ENCODE peak calls at places on chromosomes 16 and 17, in eight cellular contexts. B, T, J, S, W, U, A and N are unnamed samples.

GRCh38 chr17:47694818-47695663 is 1.1 kb downstream of the TBKBP1 start:
- DNase-seq in B (peak; percentile 73), T (peak; percentile 50), J (no peak), S (peak; percentile 52), W (no peak), U (peak; percentile 56), A (peak; percentile 82), N (peak; percentile 70)

GRCh38 chr17:50219345-50219744 is 17.9 kb upstream of the COL1A1 start:
- DNase-seq in B (no peak), T (peak; percentile 94), J (no peak), S (no peak), W (peak; percentile 90), U (no peak), A (no peak), N (peak; percentile 89)

GRCh38 chr17:64212122-64212521 is 50.9 kb downstream of the TEX2 start:
- DNase-seq in B (no peak), T (no peak), J (no peak), S (no peak), W (no peak), U (no peak), A (no peak), N (peak; percentile 65)

GRCh38 chr16:51924744-51925143 is 622.2 kb downstream of the TOX3 start:
- DNase-seq in B (no peak), T (no peak), J (no peak), S (no peak), W (no peak), U (no peak), A (no peak), N (no peak)

GRCh38 chr16:23595246-23595950 is 718 bp downstream of the NDUFAB1 start:
- DNase-seq in B (no peak), T (no peak), J (no peak), S (no peak), W (no peak), U (peak; percentile 23), A (no peak), N (peak; percentile 15)

GRCh38 chr17:33949100-33949499 is 306.0 kb upstream of the CCL2 start:
- DNase-seq in B (no peak), T (no peak), J (peak; percentile 8), S (peak; percentile 26), W (no peak), U (peak; percentile 51), A (no peak), N (no peak)

GRCh38 chr16:3601614-3602319 is 9.6 kb downstream of the SLX4 start:
- DNase-seq in B (no peak), T (no peak), J (no peak), S (no peak), W (no peak), U (no peak), A (no peak), N (no peak)

GRCh38 chr16:88200896-88201185 is 181.9 kb upstream of the ZNF469 start:
- DNase-seq in B (no peak), T (no peak), J (no peak), S (no peak), W (no peak), U (no peak), A (no peak), N (no peak)

GRCh38 chr17:42850964-42851363 is at the start of gene AOC3:
- DNase-seq in B (peak; percentile 70), T (no peak), J (no peak), S (no peak), W (no peak), U (no peak), A (peak; percentile 44), N (no peak)

GRCh38 chr17:14321476-14321949 is 20.6 kb downstream of the HS3ST3B1 start:
- DNase-seq in B (no peak), T (no peak), J (no peak), S (no peak), W (no peak), U (no peak), A (no peak), N (no peak)

GRCh38 chr16:75420987-75421819 is 12.1 kb downstream of the CFDP1 start:
- DNase-seq in B (peak; percentile 69), T (no peak), J (peak; percentile 38), S (peak; percentile 50), W (peak; percentile 54), U (peak; percentile 80), A (peak; percentile 88), N (peak; percentile 53)

GRCh38 chr16:66308096-66308495 is 58.4 kb upstream of the CDH5 start:
- DNase-seq in B (no peak), T (no peak), J (no peak), S (no peak), W (no peak), U (no peak), A (no peak), N (no peak)

DNA sequence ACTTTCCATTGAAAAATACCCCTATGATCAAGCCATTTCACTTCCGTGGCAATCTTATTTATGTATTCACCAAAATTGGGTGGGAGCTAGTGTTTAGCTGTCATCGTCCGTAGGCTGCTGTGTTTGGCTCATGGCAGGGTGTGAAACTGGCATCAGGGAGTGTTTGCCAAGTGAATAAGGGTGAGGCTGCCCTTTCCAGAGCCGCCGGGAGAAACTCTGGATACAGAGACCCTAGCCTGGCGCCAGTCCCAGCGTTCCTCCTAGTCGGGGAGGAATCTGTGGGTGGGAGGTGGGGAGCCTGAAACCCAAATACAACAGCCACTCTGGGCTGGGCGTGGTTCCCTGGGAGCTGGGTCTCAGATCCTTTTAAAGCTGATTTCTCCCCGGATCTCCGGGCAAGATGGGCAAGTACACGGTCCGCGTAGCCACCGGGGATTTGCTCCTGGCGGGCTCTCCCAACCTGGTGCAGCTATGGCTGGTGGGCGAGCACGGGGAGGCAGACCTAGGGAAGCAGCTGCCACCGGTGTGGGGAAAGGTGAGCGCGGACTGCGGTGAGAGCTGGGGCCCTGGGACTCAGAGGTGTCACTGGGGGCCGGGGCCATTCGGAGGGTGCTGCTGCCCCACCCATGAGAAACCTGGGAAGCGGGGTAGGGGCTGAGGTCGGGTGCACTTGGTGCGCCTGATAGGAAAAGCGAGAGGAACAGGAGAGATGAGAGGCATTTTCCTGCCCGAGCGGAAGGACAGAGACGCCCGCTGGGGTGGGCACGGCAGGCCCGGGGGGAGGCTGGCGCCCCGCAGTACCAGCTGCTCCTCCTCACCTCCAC is 62.1 kb upstream of the TEKT1 start:
- DNase-seq in B (no peak), T (no peak), J (no peak), S (no peak), W (no peak), U (no peak), A (no peak), N (no peak)
- H3K27me3 ChIP-seq in B (peaks cover 16% of the 10 kb centered on the region), T (no peaks in the 10 kb centered on the region), J (peaks cover 53% of the 10 kb centered on the region), S (no peaks in the 10 kb centered on the region), W (peaks cover 3% of the 10 kb centered on the region), U (peaks cover 68% of the 10 kb centered on the region), A (peaks cover 28% of the 10 kb centered on the region), N (peaks cover 41% of the 10 kb centered on the region)

GRCh38 chr16:1920727-1921155 is 2.5 kb upstream of the HS3ST6 start:
- DNase-seq in B (no peak), T (peak; percentile 7), J (peak; percentile 65), S (no peak), W (no peak), U (peak; percentile 70), A (no peak), N (peak; percentile 29)

GRCh38 chr16:1917665-1918111 is 527 bp downstream of the HS3ST6 start:
- DNase-seq in B (no peak), T (no peak), J (no peak), S (no peak), W (no peak), U (peak; percentile 30), A (no peak), N (no peak)

GRCh38 chr16:1919680-1919998 is 1.4 kb upstream of the HS3ST6 start:
- DNase-seq in B (no peak), T (no peak), J (no peak), S (no peak), W (no peak), U (no peak), A (no peak), N (no peak)

GRCh38 chr16:1918312-1918889 is at the start of gene HS3ST6:
- DNase-seq in B (no peak), T (no peak), J (no peak), S (no peak), W (no peak), U (peak; percentile 48), A (no peak), N (peak; percentile 11)

DNA sequence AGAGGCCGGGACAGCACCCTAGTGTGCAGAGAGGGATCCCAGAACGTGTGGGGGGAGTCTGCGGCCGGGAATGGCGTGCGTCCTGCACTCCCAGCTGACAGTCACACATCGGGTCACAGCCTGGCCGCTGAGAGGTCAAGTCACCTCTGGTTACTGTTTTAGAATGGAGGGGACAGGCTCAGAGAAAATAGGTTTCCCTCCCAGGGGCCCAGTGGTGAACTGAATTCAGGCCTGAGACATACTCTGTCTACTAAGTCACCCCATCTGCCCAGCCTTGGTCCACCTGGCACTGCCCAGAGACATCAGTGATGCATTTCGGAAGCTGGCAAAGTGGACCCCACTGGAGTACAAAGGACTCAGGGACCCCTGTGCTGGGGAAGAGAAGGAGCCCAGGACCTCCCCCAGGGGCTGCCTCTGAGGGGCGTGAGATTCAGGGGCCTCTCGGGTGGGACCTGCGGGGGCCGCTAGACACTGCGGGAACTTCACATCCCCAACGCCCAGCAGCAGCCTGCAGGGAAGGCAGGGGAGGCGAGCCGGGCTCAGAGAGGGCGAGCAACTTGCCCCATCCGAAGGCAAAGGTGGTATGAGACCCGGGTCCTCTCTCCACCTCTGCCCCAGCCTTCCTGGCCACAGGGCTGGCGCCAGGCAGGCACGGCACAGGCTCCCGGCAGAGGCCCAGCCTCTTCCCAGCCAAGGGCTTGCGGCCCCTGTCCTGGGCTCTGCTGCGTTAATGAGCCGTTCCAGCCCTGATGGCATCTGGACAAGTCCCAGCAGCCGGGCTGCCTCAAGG is 870 bp upstream of the HS3ST6 start:
- DNase-seq in B (no peak), T (no peak), J (no peak), S (no peak), W (no peak), U (no peak), A (no peak), N (no peak)
- H3K27me3 ChIP-seq in B (peaks cover 63% of the 10 kb centered on the region), T (peaks cover 36% of the 10 kb centered on the region), J (peaks cover 89% of the 10 kb centered on the region), S (no peaks in the 10 kb centered on the region), W (peaks cover 45% of the 10 kb centered on the region), U (peaks cover 98% of the 10 kb centered on the region), A (peaks cover 90% of the 10 kb centered on the region), N (peaks cover 80% of the 10 kb centered on the region)

GRCh38 chr16:824601-825000 is 24.1 kb upstream of the GNG13 start:
- DNase-seq in B (no peak), T (no peak), J (no peak), S (no peak), W (no peak), U (no peak), A (no peak), N (no peak)

GRCh38 chr16:822174-822908 is 21.8 kb upstream of the GNG13 start:
- DNase-seq in B (no peak), T (no peak), J (no peak), S (no peak), W (no peak), U (no peak), A (no peak), N (no peak)

GRCh38 chr16:824194-824593 is 23.7 kb upstream of the GNG13 start:
- DNase-seq in B (no peak), T (no peak), J (no peak), S (no peak), W (no peak), U (no peak), A (no peak), N (no peak)

GRCh38 chr16:821751-822150 is 21.2 kb upstream of the GNG13 start:
- DNase-seq in B (no peak), T (no peak), J (no peak), S (no peak), W (no peak), U (no peak), A (no peak), N (no peak)

GRCh38 chr16:822909-823297 is 22.4 kb upstream of the GNG13 start:
- DNase-seq in B (no peak), T (no peak), J (no peak), S (no peak), W (no peak), U (no peak), A (no peak), N (no peak)
- H3K27me3 ChIP-seq in B (no peaks in the 10 kb centered on the region), T (no peaks in the 10 kb centered on the region), J (peaks cover 28% of the 10 kb centered on the region), S (no peaks in the 10 kb centered on the region), W (no peaks in the 10 kb centered on the region), U (no peaks in the 10 kb centered on the region), A (peaks cover 11% of the 10 kb centered on the region), N (peaks cover 58% of the 10 kb centered on the region)

GRCh38 chr17:56322991-56323390 is 169.7 kb downstream of the ANKFN1 start:
- DNase-seq in B (no peak), T (no peak), J (no peak), S (no peak), W (no peak), U (no peak), A (no peak), N (no peak)
- H3K27me3 ChIP-seq in B (no peaks in the 10 kb centered on the region), T (peaks cover 68% of the 10 kb centered on the region), J (peaks cover 3% of the 10 kb centered on the region), S (no peaks in the 10 kb centered on the region), W (no peaks in the 10 kb centered on the region), U (peaks cover 16% of the 10 kb centered on the region), A (no peaks in the 10 kb centered on the region), N (peaks cover 17% of the 10 kb centered on the region)